ENCODE peak calls at places on chromosomes 3 and 15, in four cellular contexts. Z is H1, B is HepG2, O is GM12878. N is an unnamed sample.

GRCh38 chr15:54082836-54083492 is 104.7 kb downstream of the UNC13C start:
- DNase-seq in B (peak), Z (peak), O (no peak), N (peak)

GRCh38 chr3:87503901-87504498 is 227.6 kb upstream of the POU1F1 start:
- DNase-seq in Z (no peak), O (no peak), B (peak), N (peak)

GRCh38 chr15:39625856-39626255 is 45.0 kb downstream of the THBS1 start:
- DNase-seq in O (no peak), B (no peak), Z (no peak), N (no peak)

GRCh38 chr3:187062526-187063177 is 76.6 kb downstream of the RPL39L start:
- DNase-seq in B (peak), O (no peak), Z (no peak), N (no peak)

GRCh38 chr3:192260611-192261010 is 466.7 kb downstream of the FGF12 start:
- DNase-seq in Z (no peak), O (no peak), B (no peak), N (no peak)

GRCh38 chr3:46127503-46127902 is 80.6 kb downstream of the CCR1 start:
- DNase-seq in Z (no peak), B (peak), O (no peak), N (no peak)

GRCh38 chr15:63043391-63044076 is 987 bp downstream of the TPM1 start:
- DNase-seq in B (no peak), O (no peak), Z (no peak), N (no peak)

GRCh38 chr3:33716227-33716626 is 1.8 kb downstream of the CLASP2 start:
- DNase-seq in O (no peak), Z (no peak), B (no peak), N (no peak)

GRCh38 chr3:154290187-154290586 is 34.1 kb downstream of the DHX36 start:
- DNase-seq in Z (no peak), O (no peak), B (no peak), N (no peak)

GRCh38 chr15:41937568-41937923 is 34.8 kb downstream of the EHD4 start:
- DNase-seq in O (no peak), Z (no peak), B (no peak), N (no peak)

GRCh38 chr15:64991536-64992135 is 1.9 kb upstream of the SPG21 start:
- DNase-seq in Z (peak), O (no peak), B (no peak), N (no peak)

GRCh38 chr3:49535971-49536874 is 18.1 kb upstream of the BSN start:
- DNase-seq in O (no peak), Z (no peak), B (no peak), N (no peak)

GRCh38 chr3:105967117-105967516 is 98.3 kb upstream of the CBLB start:
- DNase-seq in O (no peak), Z (no peak), B (no peak), N (no peak)

GRCh38 chr15:38424101-38424552 is 29.8 kb upstream of the FAM98B start:
- DNase-seq in Z (no peak), B (no peak), O (peak), N (no peak)

GRCh38 chr3:38968403-38968802 is 83.3 kb downstream of the SCN11A start:
- DNase-seq in B (no peak), Z (no peak), O (no peak), N (no peak)

DNA sequence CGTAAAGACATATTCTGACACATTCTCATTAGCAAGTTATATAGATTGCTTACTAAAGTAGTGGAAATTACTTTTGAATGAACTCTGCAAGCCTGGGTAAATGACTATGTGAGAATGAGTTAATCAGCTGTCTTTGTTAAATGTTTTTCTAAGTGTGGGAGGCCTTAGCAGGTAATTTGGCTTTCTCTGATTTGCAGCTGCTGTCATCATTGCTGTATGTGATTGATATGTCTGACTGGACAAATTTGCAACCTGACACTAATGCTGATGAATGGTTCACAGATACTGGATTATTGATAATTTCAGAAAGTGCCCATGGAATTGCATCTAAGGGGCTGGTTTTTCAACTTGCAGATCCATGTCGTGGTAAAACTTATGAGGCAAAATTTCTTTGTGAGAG is 372.2 kb upstream of the SGO1 start:
- DNase-seq in Z (no peak), O (no peak), B (no peak), N (no peak)
- TF ChIP-seq ZNF274 in Z (no peak), O (no peak), B (no peak), N (no peak)

DNA sequence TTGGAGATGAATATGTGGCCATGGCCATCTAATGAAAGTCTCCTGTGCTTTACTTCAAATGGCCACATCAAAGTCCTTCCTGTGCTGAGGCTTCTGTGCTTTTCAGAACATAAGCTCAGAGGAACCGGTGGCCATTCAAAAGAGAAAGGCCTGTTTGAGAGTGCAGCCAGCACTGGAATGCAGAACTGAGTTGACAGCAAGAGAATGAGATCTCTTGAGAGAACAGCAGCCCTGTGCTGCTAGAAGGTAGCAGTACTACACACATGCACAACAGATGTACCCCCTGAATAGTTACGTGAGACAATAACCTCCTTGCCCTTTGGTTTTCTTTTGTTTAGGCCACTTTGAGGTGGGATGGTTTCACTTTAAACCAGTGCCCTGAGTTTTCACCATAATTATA is 292.5 kb downstream of the PTPRG start:
- DNase-seq in B (no peak), Z (no peak), O (no peak), N (no peak)
- TF ChIP-seq SUZ12 in B (no peak), Z (no peak), O (no peak), N (no peak)

GRCh38 chr3:51436998-51437639 is 46.0 kb downstream of the RBM15B start:
- DNase-seq in O (no peak), B (no peak), Z (no peak), N (no peak)

GRCh38 chr3:51429138-51429537 is 38.1 kb downstream of the RBM15B start:
- DNase-seq in B (no peak), O (no peak), Z (no peak), N (no peak)

GRCh38 chr3:51434110-51434509 is 43.0 kb downstream of the RBM15B start:
- DNase-seq in O (no peak), Z (no peak), B (peak), N (no peak)

GRCh38 chr3:51434746-51435323 is 43.8 kb downstream of the RBM15B start:
- DNase-seq in O (peak), B (peak), Z (peak), N (peak)
- TF ChIP-seq YY1 in O (no peak), B (no peak), Z (no peak), N (no peak)

GRCh38 chr3:142808103-142808917 is 80.6 kb downstream of the PCOLCE2 start:
- DNase-seq in O (no peak), Z (no peak), B (peak), N (no peak)
- TF ChIP-seq ZNF274 in O (no peak), Z (no peak), B (no peak), N (no peak)

GRCh38 chr3:144128117-144128892 is 156.7 kb downstream of the DIPK2A start:
- DNase-seq in O (peak), B (no peak), Z (no peak), N (no peak)
- TF ChIP-seq SUZ12 in O (no peak), B (no peak), Z (no peak), N (no peak)

DNA sequence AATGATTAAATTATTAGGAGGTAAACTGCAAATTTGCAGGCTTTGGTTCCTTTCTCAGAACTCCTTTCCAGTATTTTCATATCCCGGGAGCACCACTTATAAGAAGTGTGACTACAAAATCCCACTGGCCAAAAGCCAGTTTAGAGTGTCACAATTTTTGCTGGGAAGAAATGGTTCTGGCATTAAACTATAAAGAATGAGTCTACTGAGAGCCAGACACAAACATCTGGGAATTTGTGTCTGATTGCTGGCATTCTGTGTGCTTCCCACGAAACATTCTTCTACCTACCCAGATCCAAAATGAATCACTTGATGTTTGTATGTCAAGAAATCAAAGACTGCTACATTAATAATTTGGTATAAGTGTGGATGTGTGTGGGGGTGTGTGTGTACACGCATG is 82.8 kb downstream of the DUT start:
- DNase-seq in B (no peak), O (no peak), Z (no peak), N (no peak)
- TF ChIP-seq YY1 in B (no peak), O (no peak), Z (no peak), N (no peak)

GRCh38 chr15:90931737-90932659 is at the start of gene HDDC3:
- DNase-seq in B (peak), O (peak), Z (peak), N (peak)
- TF ChIP-seq ZNF274 in B (no peak), O (no peak), Z (no peak), N (no peak)

GRCh38 chr3:63912768-63913588 is 795 bp upstream of the SCAANT1 start:
- DNase-seq in O (no peak), Z (peak), B (peak), N (no peak)
- TF ChIP-seq SUZ12 in O (no peak), Z (peak), B (no peak), N (no peak)

N was measured in NT2/D1.